ENCODE peak calls at places on chromosome 11, in four cellular contexts. One of them, this sample, is unnamed.

GRCh38 chr11:10612217-10612862 is 43.9 kb upstream of the LYVE1 start:
- DNase-seq in tibial nerve: no peak
- DNase-seq in BE2C: no peak
- DNase-seq in osteocyte: no peak
- DNase-seq in this sample: no peak

GRCh38 chr11:64728757-64729365 is 5.9 kb upstream of the NRXN2 start:
- DNase-seq in tibial nerve: no peak
- DNase-seq in BE2C: no peak
- DNase-seq in osteocyte: no peak
- DNase-seq in this sample: no peak

GRCh38 chr11:60717956-60718355 is 6.6 kb upstream of the MS4A18 start:
- DNase-seq in tibial nerve: no peak
- DNase-seq in BE2C: no peak
- DNase-seq in osteocyte: no peak
- DNase-seq in this sample: no peak

GRCh38 chr11:85569525-85569924 is 57.6 kb downstream of the DLG2 start:
- DNase-seq in tibial nerve: no peak
- DNase-seq in BE2C: no peak
- DNase-seq in osteocyte: no peak
- DNase-seq in this sample: no peak

GRCh38 chr11:116614306-116615210 is 158.2 kb downstream of the BUD13 start:
- DNase-seq in tibial nerve: no peak
- DNase-seq in BE2C: no peak
- DNase-seq in osteocyte: peak
- DNase-seq in this sample: no peak

GRCh38 chr11:44002191-44003093 is 45.3 kb upstream of the ACCSL start:
- DNase-seq in tibial nerve: no peak
- DNase-seq in BE2C: no peak
- DNase-seq in osteocyte: peak
- DNase-seq in this sample: no peak

GRCh38 chr11:76797341-76798201 is 14.4 kb downstream of the TSKU start:
- DNase-seq in tibial nerve: no peak
- DNase-seq in BE2C: no peak
- DNase-seq in osteocyte: peak
- DNase-seq in this sample: no peak

GRCh38 chr11:95586681-95587080 is 202.9 kb downstream of the FAM76B start:
- DNase-seq in tibial nerve: no peak
- DNase-seq in BE2C: no peak
- DNase-seq in osteocyte: no peak
- DNase-seq in this sample: no peak

GRCh38 chr11:76761959-76762358 is 21.2 kb upstream of the TSKU start:
- DNase-seq in tibial nerve: no peak
- DNase-seq in BE2C: no peak
- DNase-seq in osteocyte: no peak
- DNase-seq in this sample: no peak

GRCh38 chr11:18700375-18700774 is 1.8 kb downstream of the TMEM86A start:
- DNase-seq in tibial nerve: no peak
- DNase-seq in BE2C: no peak
- DNase-seq in osteocyte: no peak
- DNase-seq in this sample: no peak

GRCh38 chr11:78801161-78801884 is 226.7 kb upstream of the NARS2 start:
- DNase-seq in tibial nerve: no peak
- DNase-seq in BE2C: peak
- DNase-seq in osteocyte: no peak
- DNase-seq in this sample: no peak

GRCh38 chr11:119421941-119422504 is 949 bp downstream of the THY1 start:
- DNase-seq in tibial nerve: no peak
- DNase-seq in BE2C: peak
- DNase-seq in osteocyte: peak
- DNase-seq in this sample: peak

GRCh38 chr11:83195649-83196048 is 2.1 kb downstream of the ANKRD42 start:
- DNase-seq in tibial nerve: no peak
- DNase-seq in BE2C: no peak
- DNase-seq in osteocyte: no peak
- DNase-seq in this sample: no peak

GRCh38 chr11:134347441-134347840 is 15.7 kb downstream of the GLB1L2 start:
- DNase-seq in tibial nerve: no peak
- DNase-seq in BE2C: no peak
- DNase-seq in osteocyte: peak
- DNase-seq in this sample: no peak

GRCh38 chr11:120811199-120811598 is 212.7 kb upstream of the TBCEL start:
- DNase-seq in tibial nerve: no peak
- DNase-seq in BE2C: no peak
- DNase-seq in osteocyte: no peak
- DNase-seq in this sample: no peak

GRCh38 chr11:75579841-75580240 is 17.8 kb downstream of the SERPINH1 start:
- DNase-seq in tibial nerve: no peak
- DNase-seq in BE2C: no peak
- DNase-seq in osteocyte: no peak
- DNase-seq in this sample: no peak

GRCh38 chr11:3959918-3960295 is 104.4 kb downstream of the STIM1 start:
- DNase-seq in tibial nerve: no peak
- DNase-seq in BE2C: no peak
- DNase-seq in osteocyte: no peak
- DNase-seq in this sample: no peak

GRCh38 chr11:3958301-3958700 is 102.8 kb downstream of the STIM1 start:
- DNase-seq in tibial nerve: no peak
- DNase-seq in BE2C: no peak
- DNase-seq in osteocyte: no peak
- DNase-seq in this sample: no peak

GRCh38 chr11:3956748-3957147 is 101.3 kb downstream of the STIM1 start:
- DNase-seq in tibial nerve: no peak
- DNase-seq in BE2C: no peak
- DNase-seq in osteocyte: no peak
- DNase-seq in this sample: no peak

GRCh38 chr11:3957437-3957836 is 102.0 kb downstream of the STIM1 start:
- DNase-seq in tibial nerve: no peak
- DNase-seq in BE2C: no peak
- DNase-seq in osteocyte: no peak
- DNase-seq in this sample: no peak

DNA sequence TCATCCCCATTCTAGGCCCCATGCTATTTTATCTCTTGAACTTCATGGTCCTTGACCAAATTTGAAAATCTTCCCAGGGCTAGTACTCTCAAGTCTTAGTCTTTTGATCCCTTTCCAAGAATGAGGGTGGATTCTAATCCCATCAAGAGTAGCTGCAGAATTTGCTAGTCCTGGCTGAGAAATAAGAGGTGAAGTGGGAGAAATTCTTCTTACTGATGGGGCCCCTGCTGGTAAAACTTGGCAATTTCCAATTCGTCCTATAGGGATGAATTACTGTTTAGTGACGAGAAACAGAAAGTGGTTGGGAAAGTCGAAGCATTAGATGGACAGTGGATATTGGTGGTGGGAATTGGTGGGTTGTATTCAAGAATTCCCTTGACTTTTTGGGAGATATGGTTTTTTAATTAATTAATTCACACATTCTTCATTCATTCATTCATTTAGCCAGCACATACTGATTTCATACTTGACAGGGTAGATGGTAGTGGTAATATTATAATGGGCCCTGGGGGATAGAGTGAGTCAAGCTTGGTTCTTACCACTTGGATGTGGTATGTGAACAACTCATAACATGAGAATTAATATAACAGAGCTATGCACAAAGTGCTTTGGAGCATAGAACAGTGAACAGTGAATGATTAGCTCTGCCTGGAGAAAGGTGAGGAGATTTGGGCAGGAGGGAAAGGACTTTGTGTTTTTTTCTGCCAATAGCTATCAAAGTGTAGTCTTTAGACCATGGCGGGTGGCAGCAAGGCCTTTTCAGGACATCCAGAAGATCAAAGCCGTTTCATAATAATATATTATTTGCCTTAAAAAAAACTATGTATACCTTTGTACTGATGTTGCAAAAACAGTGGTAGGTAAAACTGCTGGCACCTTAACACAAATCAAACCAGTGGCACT is 103.8 kb downstream of the STIM1 start:
- DNase-seq in tibial nerve: no peak
- DNase-seq in BE2C: no peak
- DNase-seq in osteocyte: no peak
- DNase-seq in this sample: no peak
- TF ChIP-seq CTCF in tibial nerve: peak
- TF ChIP-seq CTCF in BE2C: peak
- TF ChIP-seq CTCF in osteocyte: peak
- TF ChIP-seq CTCF in this sample: peak

DNA sequence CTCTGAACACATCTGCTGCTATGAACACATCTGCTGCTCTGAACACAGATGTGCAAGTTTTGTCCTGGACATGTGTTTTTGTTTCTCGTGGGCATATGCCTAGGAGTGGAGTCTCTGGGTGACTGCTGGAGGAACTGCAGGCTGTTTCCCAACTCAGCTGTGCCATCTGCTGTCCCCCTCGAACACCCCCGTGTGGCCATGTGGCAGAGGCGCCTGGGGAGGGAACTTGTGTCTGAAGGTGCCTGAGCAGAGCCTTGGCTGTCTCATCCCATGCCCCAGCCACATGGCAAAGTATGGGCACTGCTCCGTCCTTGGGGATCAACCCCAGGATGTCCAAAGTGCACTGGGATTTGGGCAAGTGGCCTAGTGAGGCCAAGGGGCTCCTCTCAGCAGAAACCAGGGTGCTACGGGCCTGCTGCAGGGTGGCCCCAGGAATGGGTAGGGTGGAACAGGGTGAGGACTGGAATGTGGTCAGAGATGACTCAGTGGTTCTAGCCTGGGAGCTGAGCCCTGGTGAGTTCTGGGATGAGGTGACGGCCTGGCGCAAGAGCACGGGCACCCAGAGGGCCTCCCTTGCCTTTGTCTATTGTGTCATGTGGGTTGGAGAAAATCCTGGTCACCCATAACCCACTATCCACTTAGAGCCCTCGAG is 14.7 kb downstream of the GATD1 start:
- DNase-seq in tibial nerve: no peak
- DNase-seq in BE2C: no peak
- DNase-seq in osteocyte: no peak
- DNase-seq in this sample: peak
- TF ChIP-seq CTCF in tibial nerve: no peak
- TF ChIP-seq CTCF in BE2C: peak
- TF ChIP-seq CTCF in osteocyte: no peak
- TF ChIP-seq CTCF in this sample: peak

DNA sequence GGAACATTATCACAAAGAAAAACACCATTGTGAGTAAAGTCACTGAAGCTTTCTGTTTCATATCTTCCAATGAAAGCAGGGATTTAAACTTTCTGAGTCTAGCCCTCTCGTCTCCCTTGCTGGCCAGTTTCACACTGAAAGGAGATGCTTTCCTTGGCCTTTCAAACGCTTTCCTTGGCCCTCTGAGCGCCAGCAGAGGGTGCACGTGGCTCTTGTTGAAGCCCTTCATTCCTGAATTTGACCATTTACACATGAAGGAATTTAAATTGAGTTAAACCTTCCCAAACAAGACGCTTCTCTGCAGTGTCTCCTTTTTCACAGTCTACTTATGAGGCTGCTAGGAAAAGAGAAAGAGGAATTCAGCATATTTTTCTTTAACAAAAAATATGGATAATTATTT is 21.5 kb downstream of the NNMT start:
- DNase-seq in tibial nerve: no peak
- DNase-seq in BE2C: peak
- DNase-seq in osteocyte: no peak
- DNase-seq in this sample: peak
- TF ChIP-seq CTCF in tibial nerve: no peak
- TF ChIP-seq CTCF in BE2C: peak
- TF ChIP-seq CTCF in osteocyte: peak
- TF ChIP-seq CTCF in this sample: no peak

GRCh38 chr11:105000167-105000566 is 22.8 kb downstream of the CASP5 start:
- DNase-seq in tibial nerve: no peak
- DNase-seq in BE2C: peak
- DNase-seq in osteocyte: no peak
- DNase-seq in this sample: no peak
- TF ChIP-seq CTCF in tibial nerve: no peak
- TF ChIP-seq CTCF in BE2C: peak
- TF ChIP-seq CTCF in osteocyte: no peak
- TF ChIP-seq CTCF in this sample: no peak

GRCh38 chr11:34366522-34366921 is 8.7 kb upstream of the ABTB2 start:
- DNase-seq in tibial nerve: no peak
- DNase-seq in BE2C: peak
- DNase-seq in osteocyte: no peak
- DNase-seq in this sample: no peak
- TF ChIP-seq CTCF in tibial nerve: no peak
- TF ChIP-seq CTCF in BE2C: peak
- TF ChIP-seq CTCF in osteocyte: no peak
- TF ChIP-seq CTCF in this sample: no peak

DNA sequence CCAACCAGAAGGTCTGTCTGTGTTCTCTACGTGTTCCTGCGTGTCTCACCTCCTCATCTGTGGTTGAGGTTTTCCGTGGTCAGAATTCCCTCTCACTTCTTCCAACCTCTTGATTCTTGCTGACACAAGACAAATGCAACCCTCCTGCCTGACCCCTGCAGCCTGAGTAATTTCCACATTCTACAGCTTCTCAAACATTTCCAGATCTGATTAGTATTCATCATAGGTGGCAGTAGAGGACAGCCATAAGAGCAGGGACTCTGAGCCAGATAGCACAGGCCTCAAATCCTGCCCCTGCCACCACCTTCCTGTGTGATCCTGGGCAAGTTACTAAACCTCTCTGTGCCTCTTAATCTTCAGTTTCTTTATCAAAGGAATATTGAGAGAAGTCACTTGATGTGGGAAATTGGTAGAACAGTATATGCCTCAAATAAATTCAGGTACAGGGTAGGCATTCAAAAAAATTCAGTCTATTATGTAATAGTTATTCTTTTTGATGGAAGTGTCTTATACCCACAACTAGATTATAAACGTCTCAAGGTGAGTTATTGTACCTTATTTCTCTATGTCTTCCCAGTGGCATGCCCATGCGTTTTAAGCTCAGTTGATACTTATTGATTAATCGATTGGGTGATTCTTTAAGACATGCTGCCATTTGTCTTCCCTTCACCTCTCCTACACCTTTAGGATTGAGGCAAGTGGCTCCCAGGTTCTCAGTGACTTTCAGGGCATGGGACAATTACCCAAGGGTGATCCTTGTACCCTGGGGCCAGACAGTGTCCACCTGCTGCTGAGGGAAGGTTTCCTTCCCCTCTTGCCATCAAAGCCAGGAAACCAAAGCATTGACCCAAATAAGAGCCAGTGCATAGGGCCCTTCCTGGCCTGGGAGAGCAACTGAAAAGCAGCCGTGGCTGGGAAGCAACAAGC is 19.6 kb downstream of the POU2AF1 start:
- DNase-seq in tibial nerve: no peak
- DNase-seq in BE2C: no peak
- DNase-seq in osteocyte: no peak
- DNase-seq in this sample: no peak
- TF ChIP-seq CTCF in tibial nerve: no peak
- TF ChIP-seq CTCF in BE2C: no peak
- TF ChIP-seq CTCF in osteocyte: no peak
- TF ChIP-seq CTCF in this sample: no peak

This sample was measured in glutamatergic neuron.